ENCODE peak calls at places on chromosomes 7 and 10, in seven cellular contexts. F is B cell; R is SK-N-DZ; D is activated naive CD4-positive, alpha-beta T cell treated with anti-CD3 and anti-CD28 coated beads for 36 hours; M is NCI-H1694; U is T-helper 2 cell; O is activated CD8-positive, alpha-beta memory T cell treated with anti-CD3 and anti-CD28 coated beads, Interleukin-2, amount 50 U/mL, for 48 hours. Q is an unnamed sample.

GRCh38 chr7:22675917-22676343 is 51.1 kb upstream of the IL6 start:
- DNase-seq in O (no peak), M (no peak), D (peak; percentile 70), R (no peak), U (no peak), F (no peak), Q (no peak)

GRCh38 chr7:24576171-24577052 is 3.2 kb downstream of the PALS2 start:
- DNase-seq in R (peak; percentile 66), U (no peak), D (peak; percentile 15), O (no peak), M (peak; percentile 44), F (peak; percentile 42), Q (peak; percentile 41)

GRCh38 chr7:148607151-148607661 is 16.6 kb downstream of the C7orf33 start:
- DNase-seq in F (no peak), U (no peak), O (no peak), M (no peak), R (peak; percentile 98), D (no peak), Q (no peak)

GRCh38 chr7:46054290-46054689 is 133.2 kb upstream of the IGFBP3 start:
- DNase-seq in F (no peak), R (no peak), D (no peak), M (no peak), O (no peak), U (no peak), Q (no peak)

GRCh38 chr7:92739091-92739490 is 97.3 kb downstream of the CDK6 start:
- DNase-seq in U (no peak), F (no peak), O (no peak), D (no peak), R (no peak), M (no peak), Q (no peak)

GRCh38 chr10:10644317-10645111 is 373.2 kb upstream of the CELF2 start:
- DNase-seq in R (peak; percentile 27), O (no peak), F (no peak), D (no peak), M (no peak), U (no peak), Q (no peak)

GRCh38 chr7:2288503-2288902 is 25.7 kb downstream of the SNX8 start:
- DNase-seq in M (no peak), R (no peak), U (no peak), O (no peak), D (no peak), F (peak; percentile 67), Q (no peak)

GRCh38 chr10:76950354-76950753 is 687.3 kb downstream of the KCNMA1 start:
- DNase-seq in O (no peak), F (no peak), M (no peak), R (no peak), U (no peak), D (no peak), Q (no peak)

GRCh38 chr10:132867801-132868644 is 74.3 kb downstream of the CFAP46 start:
- DNase-seq in R (no peak), M (no peak), O (no peak), D (no peak), U (no peak), F (no peak), Q (no peak)

GRCh38 chr7:112414855-112415490 is 35.3 kb upstream of the IFRD1 start:
- DNase-seq in D (no peak), F (no peak), U (no peak), O (no peak), R (peak; percentile 63), M (peak; percentile 29), Q (no peak)

GRCh38 chr7:104805449-104806317 is 208.3 kb upstream of the KMT2E start:
- DNase-seq in M (peak; percentile 30), D (no peak), R (no peak), O (no peak), F (no peak), U (no peak), Q (no peak)

Q was measured in BE2C.